ENCODE peak calls at places on chromosomes 11 and 22, in five cellular contexts. N is mammary epithelial cell, Q is epithelial cell of esophagus, S is IMR-90, F is tibial nerve. U is an unnamed sample.

GRCh38 chr11:101987370-101987769 is 59.9 kb upstream of the CFAP300 start:
- DNase-seq in F (no peak), Q (no peak), S (no peak), N (no peak), U (no peak)

GRCh38 chr11:21811572-21811971 is 381.3 kb upstream of the ANO5 start:
- DNase-seq in N (no peak), F (no peak), S (no peak), Q (no peak), U (no peak)

GRCh38 chr22:45671783-45672563 is at the start of gene ATXN10:
- DNase-seq in N (peak), F (no peak), S (peak), Q (peak), U (peak)

GRCh38 chr11:110207089-110207488 is 89.3 kb downstream of the RDX start:
- DNase-seq in F (no peak), S (no peak), N (no peak), Q (no peak), U (no peak)

GRCh38 chr11:23931443-23931842 is 565.4 kb upstream of the LUZP2 start:
- DNase-seq in S (no peak), F (no peak), N (no peak), Q (no peak), U (no peak)

GRCh38 chr11:67248653-67249052 is 17.6 kb upstream of the GRK2 start:
- DNase-seq in Q (peak), S (no peak), F (no peak), N (peak), U (peak)

GRCh38 chr11:14972581-14973490 is 685 bp upstream of the CALCA start:
- DNase-seq in Q (no peak), S (no peak), F (no peak), N (no peak), U (no peak)

GRCh38 chr22:38578505-38578904 is 8.5 kb upstream of the DMC1 start:
- DNase-seq in F (no peak), Q (no peak), N (no peak), S (no peak), U (no peak)

GRCh38 chr11:68282141-68282860 is 10.5 kb upstream of the C11orf24 start:
- DNase-seq in S (no peak), Q (peak), N (peak), F (no peak), U (no peak)

GRCh38 chr22:26797910-26798309 is 140.5 kb downstream of the MIAT start:
- DNase-seq in F (no peak), Q (no peak), N (no peak), S (no peak), U (no peak)

GRCh38 chr11:103594283-103594682 is 442.2 kb upstream of the DDI1 start:
- DNase-seq in S (no peak), F (no peak), N (peak), Q (peak), U (no peak)

GRCh38 chr11:117073539-117073938 is 24.7 kb downstream of the SIK3 start:
- DNase-seq in N (no peak), S (no peak), F (no peak), Q (peak), U (no peak)

GRCh38 chr11:115364892-115365291 is 139.3 kb downstream of the CADM1 start:
- DNase-seq in N (no peak), Q (no peak), F (no peak), S (peak), U (no peak)

GRCh38 chr11:130580372-130580771 is 131.9 kb downstream of the ADAMTS15 start:
- DNase-seq in Q (peak), N (peak), F (no peak), S (peak), U (peak)

GRCh38 chr11:118635237-118635591 is 27.8 kb downstream of the PHLDB1 start:
- DNase-seq in F (no peak), N (no peak), S (no peak), Q (no peak), U (no peak)

GRCh38 chr11:93490996-93491618 is 52.1 kb downstream of the SMCO4 start:
- DNase-seq in F (no peak), Q (no peak), S (no peak), N (no peak), U (no peak)

GRCh38 chr11:122706689-122707088 is 51.2 kb downstream of the UBASH3B start:
- DNase-seq in S (peak), F (no peak), Q (peak), N (peak), U (peak)

GRCh38 chr11:3840870-3841425 is at the start of gene RHOG:
- DNase-seq in Q (peak), F (peak), N (peak), S (peak), U (no peak)

GRCh38 chr11:10920205-10920604 is 62.4 kb upstream of the ZBED5 start:
- DNase-seq in F (no peak), Q (no peak), S (peak), N (no peak), U (peak)

GRCh38 chr22:50269573-50270301 is 443 bp downstream of the MAPK11 start:
- DNase-seq in S (peak), Q (peak), F (no peak), N (no peak), U (no peak)

GRCh38 chr11:31487848-31488247 is 21.6 kb downstream of the IMMP1L start:
- DNase-seq in Q (peak), S (peak), F (no peak), N (peak), U (peak)

GRCh38 chr22:40263191-40263590 is 83.1 kb upstream of the ADSL start:
- DNase-seq in F (no peak), Q (no peak), S (no peak), N (no peak), U (no peak)

GRCh38 chr22:48644108-48644507 is 1183.6 kb downstream of the BRD1 start:
- DNase-seq in Q (no peak), F (no peak), S (no peak), N (no peak), U (no peak)

GRCh38 chr11:95231881-95232605 is 1.0 kb upstream of the SESN3 start:
- DNase-seq in F (peak), N (peak), Q (peak), S (no peak), U (no peak)

GRCh38 chr22:44242946-44243724 is 62.4 kb downstream of the PARVG start:
- DNase-seq in N (no peak), Q (no peak), S (no peak), F (no peak), U (no peak)
- TF ChIP-seq CTCF in N (no peak), Q (no peak), S (no peak), F (no peak), U (no peak)

GRCh38 chr11:1553808-1554594 is 18.1 kb downstream of the DUSP8 start:
- DNase-seq in Q (no peak), S (no peak), F (no peak), N (no peak), U (no peak)
- TF ChIP-seq CTCF in Q (no peak), S (no peak), F (no peak), N (no peak), U (peak)

DNA sequence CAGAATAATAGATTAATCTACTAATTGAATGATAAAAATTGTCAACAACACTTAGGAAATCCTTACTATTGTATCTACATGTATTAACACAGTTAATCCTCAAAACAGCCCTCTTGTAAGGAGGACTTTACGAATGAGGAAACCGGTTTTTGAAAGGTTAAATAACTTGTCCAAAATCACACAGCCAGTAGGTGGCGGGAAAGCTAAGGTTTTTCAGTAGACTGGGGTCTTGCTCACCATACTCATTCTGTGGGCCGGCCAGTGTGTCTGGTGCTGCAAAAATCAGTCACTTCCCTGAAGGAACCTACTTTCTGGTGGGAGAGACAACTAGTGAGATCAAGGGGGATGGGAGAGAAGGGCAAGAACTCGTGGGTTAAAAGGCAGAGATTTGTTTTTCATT is 3.8 kb downstream of the DCPS start:
- DNase-seq in F (no peak), Q (peak), S (peak), N (peak), U (peak)
- TF ChIP-seq CTCF in F (no peak), Q (peak), S (peak), N (peak), U (peak)

GRCh38 chr11:71425409-71425808 is 22.8 kb downstream of the DHCR7 start:
- DNase-seq in Q (no peak), N (no peak), F (no peak), S (no peak), U (no peak)
- TF ChIP-seq CTCF in Q (no peak), N (no peak), F (no peak), S (no peak), U (peak)

U was measured in HFFc6.